ENCODE peak calls at places on chromosome 4, in ten cellular contexts. One of them, this sample, is unnamed.

GRCh38 chr4:119626420-119626819 is 2.2 kb downstream of the PDE5A start:
- DNase-seq in mammary epithelial cell: no peak
- DNase-seq in Caco-2: no peak
- DNase-seq in RCC 7860: no peak
- DNase-seq in smooth muscle cell of the brain vasculature: no peak
- DNase-seq in H1: no peak
- DNase-seq in NCI-H187: no peak
- DNase-seq in AG09319: no peak
- DNase-seq in PC-3: no peak
- DNase-seq in T1000: no peak
- DNase-seq in this sample: no peak

GRCh38 chr4:123397276-123398150 is 918 bp downstream of the SPRY1 start:
- DNase-seq in mammary epithelial cell: peak
- DNase-seq in Caco-2: peak
- DNase-seq in RCC 7860: no peak
- DNase-seq in smooth muscle cell of the brain vasculature: no peak
- DNase-seq in H1: peak
- DNase-seq in NCI-H187: peak
- DNase-seq in AG09319: no peak
- DNase-seq in PC-3: peak
- DNase-seq in T1000: no peak
- DNase-seq in this sample: peak

GRCh38 chr4:67744561-67745283 is 9.5 kb downstream of the GNRHR start:
- DNase-seq in mammary epithelial cell: peak
- DNase-seq in Caco-2: no peak
- DNase-seq in RCC 7860: peak
- DNase-seq in smooth muscle cell of the brain vasculature: no peak
- DNase-seq in H1: no peak
- DNase-seq in NCI-H187: no peak
- DNase-seq in AG09319: no peak
- DNase-seq in PC-3: peak
- DNase-seq in T1000: no peak
- DNase-seq in this sample: no peak

GRCh38 chr4:87241341-87241740 is 20.9 kb upstream of the KLHL8 start:
- DNase-seq in mammary epithelial cell: no peak
- DNase-seq in Caco-2: no peak
- DNase-seq in RCC 7860: no peak
- DNase-seq in smooth muscle cell of the brain vasculature: no peak
- DNase-seq in H1: no peak
- DNase-seq in NCI-H187: no peak
- DNase-seq in AG09319: no peak
- DNase-seq in PC-3: no peak
- DNase-seq in T1000: no peak
- DNase-seq in this sample: no peak

GRCh38 chr4:139816856-139817255 is 151.2 kb downstream of the MGST2 start:
- DNase-seq in mammary epithelial cell: no peak
- DNase-seq in Caco-2: no peak
- DNase-seq in RCC 7860: peak
- DNase-seq in smooth muscle cell of the brain vasculature: no peak
- DNase-seq in H1: no peak
- DNase-seq in NCI-H187: no peak
- DNase-seq in AG09319: no peak
- DNase-seq in PC-3: no peak
- DNase-seq in T1000: no peak
- DNase-seq in this sample: no peak

GRCh38 chr4:158768577-158769174 is at the start of gene FNIP2:
- DNase-seq in mammary epithelial cell: peak
- DNase-seq in Caco-2: peak
- DNase-seq in RCC 7860: peak
- DNase-seq in smooth muscle cell of the brain vasculature: no peak
- DNase-seq in H1: peak
- DNase-seq in NCI-H187: peak
- DNase-seq in AG09319: peak
- DNase-seq in PC-3: peak
- DNase-seq in T1000: peak
- DNase-seq in this sample: peak

GRCh38 chr4:101977096-101977495 is 186.6 kb downstream of the BANK1 start:
- DNase-seq in mammary epithelial cell: peak
- DNase-seq in Caco-2: no peak
- DNase-seq in RCC 7860: peak
- DNase-seq in smooth muscle cell of the brain vasculature: peak
- DNase-seq in H1: no peak
- DNase-seq in NCI-H187: no peak
- DNase-seq in AG09319: peak
- DNase-seq in PC-3: peak
- DNase-seq in T1000: peak
- DNase-seq in this sample: peak

GRCh38 chr4:48017108-48017527 is 546 bp downstream of the NIPAL1 start:
- DNase-seq in mammary epithelial cell: peak
- DNase-seq in Caco-2: peak
- DNase-seq in RCC 7860: peak
- DNase-seq in smooth muscle cell of the brain vasculature: no peak
- DNase-seq in H1: peak
- DNase-seq in NCI-H187: no peak
- DNase-seq in AG09319: no peak
- DNase-seq in PC-3: peak
- DNase-seq in T1000: peak
- DNase-seq in this sample: peak

GRCh38 chr4:78293841-78294301 is 236.7 kb downstream of the FRAS1 start:
- DNase-seq in mammary epithelial cell: peak
- DNase-seq in Caco-2: no peak
- DNase-seq in RCC 7860: peak
- DNase-seq in smooth muscle cell of the brain vasculature: peak
- DNase-seq in H1: no peak
- DNase-seq in NCI-H187: no peak
- DNase-seq in AG09319: no peak
- DNase-seq in PC-3: peak
- DNase-seq in T1000: peak
- DNase-seq in this sample: no peak

GRCh38 chr4:160044693-160045092 is 941.8 kb downstream of the RAPGEF2 start:
- DNase-seq in mammary epithelial cell: no peak
- DNase-seq in Caco-2: no peak
- DNase-seq in RCC 7860: no peak
- DNase-seq in smooth muscle cell of the brain vasculature: no peak
- DNase-seq in H1: no peak
- DNase-seq in NCI-H187: no peak
- DNase-seq in AG09319: no peak
- DNase-seq in PC-3: no peak
- DNase-seq in T1000: no peak
- DNase-seq in this sample: no peak

GRCh38 chr4:173167793-173168395 is 717 bp upstream of the GALNT7 start:
- DNase-seq in mammary epithelial cell: no peak
- DNase-seq in Caco-2: peak
- DNase-seq in RCC 7860: peak
- DNase-seq in smooth muscle cell of the brain vasculature: no peak
- DNase-seq in H1: no peak
- DNase-seq in NCI-H187: peak
- DNase-seq in AG09319: no peak
- DNase-seq in PC-3: peak
- DNase-seq in T1000: no peak
- DNase-seq in this sample: peak